ENCODE peak calls at places on chromosomes 2 and 18, in six cellular contexts. I is tibial artery, E is A673, H is neural progenitor cell, Y is cardiac muscle cell, X is right cardiac atrium. R is an unnamed sample.

GRCh38 chr2:145715601-145716000 is 1195.7 kb upstream of the ZEB2 start:
- DNase-seq in I (no peak), E (peak; percentile 11), H (no peak), Y (no peak), X (no peak), R (no peak)

GRCh38 chr2:207311316-207312005 is 145.7 kb upstream of the KLF7 start:
- DNase-seq in I (peak; percentile 61), E (peak; percentile 19), H (no peak), Y (no peak), X (peak; percentile 46), R (peak; percentile 44)

GRCh38 chr2:202824901-202825300 is 46.7 kb downstream of the ICA1L start:
- DNase-seq in I (no peak), E (no peak), H (no peak), Y (no peak), X (no peak), R (no peak)

GRCh38 chr2:232779935-232780334 is 3.6 kb upstream of the KCNJ13 start:
- DNase-seq in I (no peak), E (no peak), H (no peak), Y (peak; percentile 37), X (no peak), R (peak; percentile 31)

GRCh38 chr2:234368861-234369261 is 128.0 kb downstream of the ARL4C start:
- DNase-seq in I (peak; percentile 67), E (no peak), H (peak; percentile 12), Y (no peak), X (no peak), R (peak; percentile 41)

GRCh38 chr2:133434962-133435668 is 133.1 kb downstream of the NCKAP5 start:
- DNase-seq in I (no peak), E (peak; percentile 84), H (no peak), Y (no peak), X (peak; percentile 36), R (no peak)

GRCh38 chr18:32072321-32072720 is 19.4 kb upstream of the RNF138 start:
- DNase-seq in I (no peak), E (peak; percentile 23), H (no peak), Y (no peak), X (no peak), R (no peak)

GRCh38 chr18:8948471-8949149 is 153.9 kb upstream of the NDUFV2 start:
- DNase-seq in I (no peak), E (peak; percentile 26), H (no peak), Y (no peak), X (no peak), R (no peak)

GRCh38 chr2:239567786-239568185 is 167.0 kb upstream of the HDAC4 start:
- DNase-seq in I (no peak), E (no peak), H (no peak), Y (no peak), X (no peak), R (no peak)

GRCh38 chr18:66872277-66872676 is 268.4 kb upstream of the CDH19 start:
- DNase-seq in I (no peak), E (peak; percentile 55), H (no peak), Y (peak; percentile 21), X (no peak), R (no peak)

GRCh38 chr2:26847663-26848335 is at the start of gene DPYSL5:
- DNase-seq in I (no peak), E (peak; percentile 92), H (peak; percentile 98), Y (peak; percentile 72), X (peak; percentile 23), R (no peak)

GRCh38 chr2:29228276-29228675 is 113.1 kb downstream of the CLIP4 start:
- DNase-seq in I (no peak), E (no peak), H (no peak), Y (no peak), X (no peak), R (no peak)

GRCh38 chr2:112140413-112140802 is 2.2 kb downstream of the FBLN7 start:
- DNase-seq in I (no peak), E (no peak), H (no peak), Y (no peak), X (no peak), R (no peak)

GRCh38 chr2:144443837-144444236 is 76.1 kb downstream of the ZEB2 start:
- DNase-seq in I (no peak), E (no peak), H (no peak), Y (no peak), X (no peak), R (no peak)

GRCh38 chr18:22558945-22559385 is 141.2 kb upstream of the CTAGE1 start:
- DNase-seq in I (peak; percentile 75), E (no peak), H (peak; percentile 49), Y (peak; percentile 75), X (peak; percentile 83), R (peak; percentile 54)

DNA sequence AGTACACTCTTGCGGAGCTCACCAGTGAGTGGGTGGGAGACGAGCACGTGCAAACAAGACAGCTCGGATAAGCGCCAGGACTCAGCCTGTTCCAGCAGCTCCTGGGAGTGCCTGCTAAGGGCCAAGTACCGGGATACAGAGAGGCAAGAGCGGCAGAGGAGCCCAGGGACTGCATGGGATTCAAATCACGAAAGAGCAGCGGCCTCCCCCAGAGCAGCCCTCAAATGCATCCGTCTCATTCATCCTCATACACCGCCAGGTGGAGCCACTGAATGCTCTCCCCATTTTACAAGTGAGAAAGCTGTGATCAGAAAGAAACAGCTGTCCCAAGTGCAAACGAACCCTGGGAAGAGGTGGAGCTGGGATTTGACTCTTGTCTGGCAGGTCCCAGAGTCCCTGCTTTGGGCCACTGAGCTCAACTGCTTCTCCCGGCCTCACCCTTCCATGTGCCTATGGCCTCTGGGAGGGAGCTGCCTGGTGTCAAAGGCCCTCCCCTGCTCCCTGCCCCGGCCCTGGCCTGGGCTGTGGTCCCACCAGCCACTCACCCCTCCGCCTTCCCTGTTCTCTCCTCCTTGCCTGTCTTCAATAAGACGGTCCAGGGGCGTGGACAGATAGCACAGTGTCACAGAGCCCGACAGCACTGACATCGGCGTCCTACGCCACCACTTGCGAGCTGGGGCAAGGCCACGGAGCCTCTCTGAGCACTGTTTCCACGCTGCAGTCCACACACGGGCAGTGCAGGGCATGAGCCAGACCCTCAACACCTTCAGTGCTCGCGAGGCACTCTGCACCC is 72.8 kb upstream of the TAF1B start:
- DNase-seq in I (peak; percentile 74), E (peak; percentile 87), H (peak; percentile 83), Y (peak; percentile 73), X (peak; percentile 71), R (peak; percentile 54)
- H3K4me3 ChIP-seq in I (no peak overlapping the region), E (peak overlapping the region; percentile 31), H (no peak overlapping the region), Y (no peak overlapping the region), X (no peak overlapping the region), R (no peak overlapping the region)

DNA sequence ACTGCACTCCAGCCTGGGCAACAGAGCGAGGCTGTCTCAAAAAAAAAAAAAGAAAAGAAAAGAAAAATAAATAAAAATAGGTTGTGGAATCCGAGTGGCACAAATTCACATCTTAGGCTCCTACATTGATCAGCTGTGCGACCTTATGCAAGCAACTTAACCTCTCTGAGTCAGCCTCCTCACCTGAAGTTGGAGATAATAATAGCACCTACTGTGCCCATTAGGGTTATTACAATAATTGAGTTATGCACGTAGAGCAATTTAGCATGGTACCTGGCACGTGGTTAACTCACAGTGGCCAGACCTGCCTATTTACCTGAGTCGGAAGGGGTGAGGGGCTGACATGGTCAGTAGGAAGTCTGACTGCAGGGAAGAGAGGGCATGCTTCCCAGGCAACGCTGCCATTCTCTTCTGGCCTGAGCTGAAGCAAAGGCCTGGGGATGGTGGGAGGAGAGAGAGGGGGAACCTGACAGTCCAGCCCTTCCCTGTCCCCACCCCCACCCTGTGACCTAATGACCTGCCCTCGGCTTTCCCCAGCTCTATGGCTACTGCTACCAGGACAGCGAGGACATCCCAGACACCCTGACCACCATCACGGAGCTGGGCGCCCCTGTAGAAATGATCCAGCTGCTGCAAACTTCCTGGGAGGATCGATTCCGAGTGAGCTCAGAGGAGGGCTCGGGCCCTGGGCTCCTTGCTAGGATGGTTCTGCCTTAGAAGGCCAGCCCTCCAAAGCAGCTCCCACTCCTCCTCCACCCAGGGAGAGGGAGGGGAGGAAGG is 5.1 kb downstream of the PKDCC start:
- DNase-seq in I (no peak), E (no peak), H (no peak), Y (peak; percentile 45), X (peak; percentile 51), R (peak; percentile 47)
- H3K27ac ChIP-seq in I (peak overlapping the region; percentile 86), E (peak overlapping the region; percentile 17), H (peak overlapping the region; percentile 91), Y (peak overlapping the region; percentile 92), X (peak overlapping the region; percentile 78), R (peak overlapping the region; percentile 17)

GRCh38 chr2:24009367-24009679 is 562 bp upstream of the MFSD2B start:
- DNase-seq in I (no peak), E (no peak), H (no peak), Y (no peak), X (no peak), R (no peak)

GRCh38 chr2:24008672-24009366 is 1.1 kb upstream of the MFSD2B start:
- DNase-seq in I (no peak), E (no peak), H (no peak), Y (no peak), X (no peak), R (no peak)

GRCh38 chr2:24011278-24012104 is 1.6 kb downstream of the MFSD2B start:
- DNase-seq in I (no peak), E (no peak), H (no peak), Y (no peak), X (no peak), R (no peak)

GRCh38 chr2:24010477-24011277 is 792 bp downstream of the MFSD2B start:
- DNase-seq in I (no peak), E (no peak), H (no peak), Y (no peak), X (no peak), R (no peak)

DNA sequence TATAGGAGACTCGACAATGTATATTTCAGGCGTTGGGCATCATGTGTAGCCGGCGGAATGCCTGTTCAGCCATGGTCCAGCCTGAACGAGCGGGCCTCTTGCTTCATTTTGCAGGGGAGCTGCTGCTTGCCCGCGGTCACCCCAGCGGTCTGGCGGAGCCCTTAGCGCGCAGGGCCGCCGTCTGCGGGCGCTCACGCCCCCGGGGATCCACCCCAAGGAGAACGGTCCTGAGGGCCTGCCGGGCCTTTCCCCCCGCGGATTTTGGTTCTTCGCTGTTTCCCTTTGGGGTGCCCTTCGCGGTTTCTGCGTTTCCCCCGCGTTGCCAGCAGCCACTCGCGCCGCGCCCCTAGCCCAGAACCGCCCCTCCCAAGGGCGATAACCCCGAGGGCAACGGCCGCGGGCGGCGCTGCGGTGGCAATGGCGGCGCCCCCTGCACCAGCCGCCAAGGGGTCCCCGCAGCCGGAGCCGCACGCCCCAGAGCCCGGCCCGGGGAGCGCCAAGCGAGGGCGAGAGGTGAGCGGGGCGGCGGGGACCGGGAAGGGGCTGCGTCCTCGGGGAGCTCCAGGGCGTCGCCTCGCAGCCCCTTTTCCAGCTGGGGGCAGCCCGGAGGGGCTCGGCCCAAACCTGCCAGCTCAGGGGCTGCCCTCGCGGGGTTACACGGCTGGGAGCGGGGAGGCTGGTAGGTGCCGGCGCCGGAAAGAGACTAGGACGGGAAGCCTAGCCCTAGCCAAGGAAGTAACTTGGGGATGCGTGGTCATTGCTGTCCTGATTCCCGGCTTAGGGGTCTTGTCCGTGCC is at the start of gene MFSD2B:
- DNase-seq in I (no peak), E (no peak), H (peak; percentile 47), Y (peak; percentile 12), X (no peak), R (no peak)
- H3K4me3 ChIP-seq in I (no peak within 1 kb of the TSS), E (peak within 1 kb of the TSS; percentile 41), H (peak within 1 kb of the TSS; percentile 51), Y (peak within 1 kb of the TSS; percentile 26), X (peak within 1 kb of the TSS; percentile 63), R (no peak within 1 kb of the TSS)

GRCh38 chr2:85784474-85784986 is 30.7 kb downstream of the ATOH8 start:
- DNase-seq in I (no peak), E (no peak), H (no peak), Y (no peak), X (no peak), R (no peak)
- H3K27ac ChIP-seq in I (peak overlapping the region; percentile 67), E (peak overlapping the region; percentile 9), H (no peak overlapping the region), Y (no peak overlapping the region), X (peak overlapping the region; percentile 87), R (peak overlapping the region; percentile 40)